ENCODE peak calls at places on chromosomes 13 and 19, in ten cellular contexts. Z is mammary epithelial cell, V is thoracic aorta, H is neural progenitor cell, J is progenitor cell of endocrine pancreas, Y is MM.1S, T is transverse colon, C is tibial artery, X is suprapubic skin, G is fibroblast of the aortic adventitia. Q is an unnamed sample.

GRCh38 chr19:33621811-33622504 is at the start of gene CHST8:
- DNase-seq in Z (peak), V (no peak), H (peak), J (peak), Y (peak), T (peak), C (no peak), X (no peak), G (peak), Q (no peak)

GRCh38 chr19:13849277-13849676 is 27.7 kb upstream of the NANOS3 start:
- DNase-seq in Z (no peak), V (no peak), H (no peak), J (no peak), Y (no peak), T (no peak), C (peak), X (peak), G (no peak), Q (no peak)

GRCh38 chr13:83221256-83221655 is 661.0 kb downstream of the SLITRK1 start:
- DNase-seq in Z (no peak), V (no peak), H (no peak), J (no peak), Y (peak), T (no peak), C (no peak), X (no peak), G (peak), Q (no peak)

GRCh38 chr13:94431569-94431968 is 47.9 kb downstream of the DCT start:
- DNase-seq in Z (no peak), V (no peak), H (no peak), J (no peak), Y (no peak), T (no peak), C (no peak), X (no peak), G (peak), Q (no peak)

GRCh38 chr13:75547917-75548316 is 1.7 kb upstream of the UCHL3 start:
- DNase-seq in Z (peak), V (no peak), H (no peak), J (no peak), Y (no peak), T (no peak), C (no peak), X (no peak), G (no peak), Q (no peak)

GRCh38 chr13:81540777-81541176 is 1199.9 kb upstream of the SPRY2 start:
- DNase-seq in Z (no peak), V (no peak), H (peak), J (no peak), Y (no peak), T (no peak), C (no peak), X (no peak), G (no peak), Q (no peak)

GRCh38 chr13:112350300-112350699 is 25.9 kb upstream of the SPACA7 start:
- DNase-seq in Z (no peak), V (no peak), H (no peak), J (no peak), Y (no peak), T (no peak), C (peak), X (no peak), G (no peak), Q (no peak)

GRCh38 chr19:5113101-5113557 is 144.2 kb downstream of the KDM4B start:
- DNase-seq in Z (no peak), V (no peak), H (no peak), J (no peak), Y (no peak), T (no peak), C (no peak), X (no peak), G (peak), Q (no peak)

GRCh38 chr13:113857531-113858195 is 6.2 kb downstream of the GAS6 start:
- DNase-seq in Z (no peak), V (no peak), H (peak), J (no peak), Y (peak), T (no peak), C (peak), X (peak), G (no peak), Q (no peak)

GRCh38 chr13:112968380-112968909 is 569 bp upstream of the MCF2L start:
- DNase-seq in Z (no peak), V (no peak), H (peak), J (peak), Y (no peak), T (peak), C (peak), X (peak), G (no peak), Q (no peak)

GRCh38 chr13:34967851-34968562 is 25.9 kb downstream of the NBEA start:
- DNase-seq in Z (peak), V (no peak), H (no peak), J (no peak), Y (no peak), T (no peak), C (no peak), X (no peak), G (no peak), Q (no peak)

GRCh38 chr19:17227798-17228367 is 1.9 kb downstream of the OCEL1 start:
- DNase-seq in Z (no peak), V (no peak), H (no peak), J (no peak), Y (no peak), T (no peak), C (no peak), X (no peak), G (no peak), Q (no peak)

GRCh38 chr19:17766543-17767131 is 15.4 kb downstream of the FCHO1 start:
- DNase-seq in Z (peak), V (no peak), H (peak), J (peak), Y (no peak), T (peak), C (peak), X (peak), G (peak), Q (peak)

GRCh38 chr19:44644391-44645016 is 794 bp downstream of the PVR start:
- DNase-seq in Z (peak), V (no peak), H (peak), J (no peak), Y (no peak), T (peak), C (no peak), X (no peak), G (peak), Q (no peak)

GRCh38 chr13:103386341-103386740 is 320.1 kb upstream of the SLC10A2 start:
- DNase-seq in Z (peak), V (no peak), H (no peak), J (no peak), Y (no peak), T (no peak), C (no peak), X (no peak), G (peak), Q (no peak)

GRCh38 chr13:34696296-34696695 is 245.8 kb upstream of the NBEA start:
- DNase-seq in Z (no peak), V (no peak), H (no peak), J (no peak), Y (no peak), T (no peak), C (no peak), X (no peak), G (no peak), Q (no peak)

GRCh38 chr19:55085923-55086715 is 10.4 kb downstream of the EPS8L1 start:
- DNase-seq in Z (no peak), V (no peak), H (peak), J (no peak), Y (no peak), T (no peak), C (no peak), X (peak), G (no peak), Q (no peak)

GRCh38 chr13:104594801-104595200 is 1528.6 kb upstream of the SLC10A2 start:
- DNase-seq in Z (no peak), V (no peak), H (no peak), J (no peak), Y (no peak), T (no peak), C (no peak), X (no peak), G (no peak), Q (no peak)

GRCh38 chr13:41622545-41623429 is 165.4 kb downstream of the RGCC start:
- DNase-seq in Z (no peak), V (no peak), H (no peak), J (no peak), Y (no peak), T (no peak), C (no peak), X (no peak), G (peak), Q (no peak)

GRCh38 chr19:18340990-18341868 is 831 bp downstream of the PGPEP1 start:
- DNase-seq in Z (no peak), V (no peak), H (peak), J (peak), Y (peak), T (peak), C (peak), X (peak), G (peak), Q (peak)

GRCh38 chr13:99704390-99704789 is 203.1 kb downstream of the TM9SF2 start:
- DNase-seq in Z (no peak), V (no peak), H (no peak), J (no peak), Y (no peak), T (no peak), C (no peak), X (no peak), G (no peak), Q (no peak)

GRCh38 chr13:93903909-93904308 is 575.6 kb downstream of the DCT start:
- DNase-seq in Z (no peak), V (no peak), H (no peak), J (no peak), Y (no peak), T (no peak), C (no peak), X (no peak), G (no peak), Q (no peak)

GRCh38 chr19:17170538-17171297 is 44.4 kb upstream of the USE1 start:
- DNase-seq in Z (no peak), V (no peak), H (no peak), J (no peak), Y (no peak), T (no peak), C (no peak), X (no peak), G (no peak), Q (no peak)

GRCh38 chr13:26523007-26523406 is 34.5 kb upstream of the WASF3 start:
- DNase-seq in Z (no peak), V (no peak), H (no peak), J (no peak), Y (no peak), T (no peak), C (no peak), X (no peak), G (no peak), Q (no peak)

GRCh38 chr13:106517151-106517847 is 18.2 kb downstream of the EFNB2 start:
- DNase-seq in Z (no peak), V (no peak), H (no peak), J (no peak), Y (no peak), T (no peak), C (no peak), X (no peak), G (no peak), Q (no peak)

GRCh38 chr13:26977541-26977940 is 194.1 kb downstream of the USP12 start:
- DNase-seq in Z (no peak), V (no peak), H (no peak), J (no peak), Y (no peak), T (no peak), C (no peak), X (no peak), G (no peak), Q (no peak)

GRCh38 chr13:32468502-32469147 is 40.7 kb upstream of the N4BP2L1 start:
- DNase-seq in Z (no peak), V (no peak), H (no peak), J (no peak), Y (no peak), T (no peak), C (no peak), X (no peak), G (peak), Q (no peak)

GRCh38 chr19:17052439-17052838 is 22.8 kb downstream of the HAUS8 start:
- DNase-seq in Z (peak), V (no peak), H (peak), J (no peak), Y (no peak), T (peak), C (no peak), X (no peak), G (peak), Q (no peak)

GRCh38 chr13:106534844-106535551 is 464 bp downstream of the EFNB2 start:
- DNase-seq in Z (peak), V (no peak), H (no peak), J (peak), Y (peak), T (no peak), C (no peak), X (peak), G (peak), Q (no peak)

GRCh38 chr19:5349041-5349440 is 8.4 kb upstream of the PTPRS start:
- DNase-seq in Z (no peak), V (no peak), H (peak), J (no peak), Y (no peak), T (no peak), C (no peak), X (no peak), G (no peak), Q (no peak)

GRCh38 chr19:2494084-2494446 is 18.1 kb downstream of the GADD45B start:
- DNase-seq in Z (peak), V (no peak), H (no peak), J (no peak), Y (no peak), T (no peak), C (no peak), X (no peak), G (peak), Q (no peak)

GRCh38 chr13:76350399-76350798 is 535.8 kb downstream of the KCTD12 start:
- DNase-seq in Z (no peak), V (no peak), H (no peak), J (no peak), Y (no peak), T (no peak), C (no peak), X (no peak), G (peak), Q (no peak)

GRCh38 chr13:43132228-43132627 is 108.8 kb downstream of the DNAJC15 start:
- DNase-seq in Z (peak), V (no peak), H (peak), J (no peak), Y (no peak), T (peak), C (no peak), X (no peak), G (peak), Q (no peak)
- TF ChIP-seq CTCF in Z (peak), V (no peak), H (peak), J (peak), Y (no peak), T (no peak), C (no peak), X (no peak), G (peak), Q (no peak)

GRCh38 chr13:98318263-98318878 is 141.3 kb upstream of the RNF113B start:
- DNase-seq in Z (no peak), V (no peak), H (no peak), J (no peak), Y (no peak), T (no peak), C (no peak), X (no peak), G (no peak), Q (no peak)
- TF ChIP-seq CTCF in Z (no peak), V (no peak), H (no peak), J (no peak), Y (no peak), T (no peak), C (no peak), X (no peak), G (no peak), Q (no peak)

GRCh38 chr19:7366701-7367420 is 18.1 kb downstream of the ARHGEF18 start:
- DNase-seq in Z (peak), V (no peak), H (peak), J (no peak), Y (peak), T (no peak), C (no peak), X (no peak), G (peak), Q (no peak)
- TF ChIP-seq CTCF in Z (peak), V (peak), H (peak), J (peak), Y (peak), T (no peak), C (peak), X (no peak), G (peak), Q (no peak)

DNA sequence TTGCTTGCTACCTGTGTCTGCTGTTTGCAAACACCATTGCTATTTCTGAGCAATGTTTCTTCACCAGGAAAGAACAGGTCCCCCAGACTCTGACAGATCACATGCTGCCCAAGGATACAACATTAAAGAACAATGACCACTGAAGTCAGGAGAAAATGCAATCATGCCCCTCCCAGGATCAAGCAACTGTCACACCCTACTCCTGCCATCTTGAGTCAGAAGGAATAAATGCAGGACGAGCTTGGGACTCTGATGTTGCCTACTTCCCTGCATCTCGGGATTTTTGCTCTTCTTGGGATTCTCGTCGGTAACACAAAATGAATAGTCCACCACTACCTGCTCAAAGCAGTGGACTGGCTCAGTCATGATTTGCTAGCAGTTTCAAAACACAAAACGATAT is 490.6 kb downstream of the COG6 start:
- DNase-seq in Z (no peak), V (no peak), H (peak), J (no peak), Y (no peak), T (no peak), C (no peak), X (no peak), G (no peak), Q (no peak)
- TF ChIP-seq CTCF in Z (no peak), V (no peak), H (peak), J (no peak), Y (no peak), T (no peak), C (no peak), X (no peak), G (no peak), Q (no peak)